ENCODE peak calls at places on chromosomes 2 and 18, in nine cellular contexts. One of them, this sample, is unnamed.

GRCh38 chr2:172639823-172640222 is 83.9 kb downstream of the PDK1 start:
- DNase-seq in CD8-positive, alpha-beta T cell: no peak
- DNase-seq in right atrium auricular region: no peak
- DNase-seq in ovary: no peak
- DNase-seq in caudate nucleus: no peak
- DNase-seq in mammary epithelial cell: peak
- DNase-seq in A549: no peak
- DNase-seq in cardiac muscle cell: no peak
- DNase-seq in fibroblast of lung: peak
- DNase-seq in this sample: no peak

GRCh38 chr2:112958428-112959108 is 19.2 kb upstream of the IL36G start:
- DNase-seq in CD8-positive, alpha-beta T cell: no peak
- DNase-seq in right atrium auricular region: no peak
- DNase-seq in ovary: no peak
- DNase-seq in caudate nucleus: no peak
- DNase-seq in mammary epithelial cell: peak
- DNase-seq in A549: peak
- DNase-seq in cardiac muscle cell: peak
- DNase-seq in fibroblast of lung: peak
- DNase-seq in this sample: no peak

GRCh38 chr2:72126186-72127100 is 21.2 kb downstream of the CYP26B1 start:
- DNase-seq in CD8-positive, alpha-beta T cell: peak
- DNase-seq in right atrium auricular region: no peak
- DNase-seq in ovary: no peak
- DNase-seq in caudate nucleus: no peak
- DNase-seq in mammary epithelial cell: no peak
- DNase-seq in A549: no peak
- DNase-seq in cardiac muscle cell: no peak
- DNase-seq in fibroblast of lung: no peak
- DNase-seq in this sample: no peak

GRCh38 chr2:172572981-172573380 is 17.1 kb downstream of the PDK1 start:
- DNase-seq in CD8-positive, alpha-beta T cell: no peak
- DNase-seq in right atrium auricular region: no peak
- DNase-seq in ovary: no peak
- DNase-seq in caudate nucleus: no peak
- DNase-seq in mammary epithelial cell: no peak
- DNase-seq in A549: no peak
- DNase-seq in cardiac muscle cell: no peak
- DNase-seq in fibroblast of lung: no peak
- DNase-seq in this sample: no peak

GRCh38 chr18:25923193-25923592 is 167.2 kb downstream of the SS18 start:
- DNase-seq in CD8-positive, alpha-beta T cell: no peak
- DNase-seq in right atrium auricular region: no peak
- DNase-seq in ovary: no peak
- DNase-seq in caudate nucleus: no peak
- DNase-seq in mammary epithelial cell: no peak
- DNase-seq in A549: no peak
- DNase-seq in cardiac muscle cell: no peak
- DNase-seq in fibroblast of lung: no peak
- DNase-seq in this sample: no peak

GRCh38 chr18:2657788-2658458 is 2.4 kb downstream of the SMCHD1 start:
- DNase-seq in CD8-positive, alpha-beta T cell: no peak
- DNase-seq in right atrium auricular region: no peak
- DNase-seq in ovary: no peak
- DNase-seq in caudate nucleus: no peak
- DNase-seq in mammary epithelial cell: peak
- DNase-seq in A549: no peak
- DNase-seq in cardiac muscle cell: no peak
- DNase-seq in fibroblast of lung: peak
- DNase-seq in this sample: no peak

GRCh38 chr18:36578871-36579270 is 249.9 kb downstream of the TPGS2 start:
- DNase-seq in CD8-positive, alpha-beta T cell: no peak
- DNase-seq in right atrium auricular region: no peak
- DNase-seq in ovary: no peak
- DNase-seq in caudate nucleus: no peak
- DNase-seq in mammary epithelial cell: no peak
- DNase-seq in A549: no peak
- DNase-seq in cardiac muscle cell: no peak
- DNase-seq in fibroblast of lung: peak
- DNase-seq in this sample: no peak

GRCh38 chr2:187547353-187547979 is 6.8 kb downstream of the TFPI start:
- DNase-seq in CD8-positive, alpha-beta T cell: no peak
- DNase-seq in right atrium auricular region: peak
- DNase-seq in ovary: peak
- DNase-seq in caudate nucleus: no peak
- DNase-seq in mammary epithelial cell: peak
- DNase-seq in A549: peak
- DNase-seq in cardiac muscle cell: no peak
- DNase-seq in fibroblast of lung: peak
- DNase-seq in this sample: no peak

GRCh38 chr2:42542871-42543270 is 25.6 kb upstream of the MTA3 start:
- DNase-seq in CD8-positive, alpha-beta T cell: no peak
- DNase-seq in right atrium auricular region: no peak
- DNase-seq in ovary: no peak
- DNase-seq in caudate nucleus: no peak
- DNase-seq in mammary epithelial cell: no peak
- DNase-seq in A549: no peak
- DNase-seq in cardiac muscle cell: no peak
- DNase-seq in fibroblast of lung: no peak
- DNase-seq in this sample: no peak

GRCh38 chr2:68849579-68850030 is 21.6 kb downstream of the BMP10 start:
- DNase-seq in CD8-positive, alpha-beta T cell: no peak
- DNase-seq in right atrium auricular region: no peak
- DNase-seq in ovary: no peak
- DNase-seq in caudate nucleus: no peak
- DNase-seq in mammary epithelial cell: no peak
- DNase-seq in A549: no peak
- DNase-seq in cardiac muscle cell: no peak
- DNase-seq in fibroblast of lung: peak
- DNase-seq in this sample: no peak

GRCh38 chr18:58615150-58616132 is 13.4 kb downstream of the ALPK2 start:
- DNase-seq in CD8-positive, alpha-beta T cell: peak
- DNase-seq in right atrium auricular region: no peak
- DNase-seq in ovary: no peak
- DNase-seq in caudate nucleus: no peak
- DNase-seq in mammary epithelial cell: peak
- DNase-seq in A549: no peak
- DNase-seq in cardiac muscle cell: no peak
- DNase-seq in fibroblast of lung: no peak
- DNase-seq in this sample: no peak

GRCh38 chr18:23330423-23330822 is 122.7 kb upstream of the RIOK3 start:
- DNase-seq in CD8-positive, alpha-beta T cell: no peak
- DNase-seq in right atrium auricular region: no peak
- DNase-seq in ovary: no peak
- DNase-seq in caudate nucleus: no peak
- DNase-seq in mammary epithelial cell: no peak
- DNase-seq in A549: no peak
- DNase-seq in cardiac muscle cell: no peak
- DNase-seq in fibroblast of lung: no peak
- DNase-seq in this sample: no peak

GRCh38 chr2:187549193-187549592 is 5.0 kb downstream of the TFPI start:
- DNase-seq in CD8-positive, alpha-beta T cell: no peak
- DNase-seq in right atrium auricular region: no peak
- DNase-seq in ovary: no peak
- DNase-seq in caudate nucleus: no peak
- DNase-seq in mammary epithelial cell: no peak
- DNase-seq in A549: no peak
- DNase-seq in cardiac muscle cell: no peak
- DNase-seq in fibroblast of lung: no peak
- DNase-seq in this sample: no peak

GRCh38 chr18:80106482-80107051 is 2.5 kb upstream of the ADNP2 start:
- DNase-seq in CD8-positive, alpha-beta T cell: no peak
- DNase-seq in right atrium auricular region: no peak
- DNase-seq in ovary: no peak
- DNase-seq in caudate nucleus: no peak
- DNase-seq in mammary epithelial cell: no peak
- DNase-seq in A549: no peak
- DNase-seq in cardiac muscle cell: no peak
- DNase-seq in fibroblast of lung: no peak
- DNase-seq in this sample: no peak

DNA sequence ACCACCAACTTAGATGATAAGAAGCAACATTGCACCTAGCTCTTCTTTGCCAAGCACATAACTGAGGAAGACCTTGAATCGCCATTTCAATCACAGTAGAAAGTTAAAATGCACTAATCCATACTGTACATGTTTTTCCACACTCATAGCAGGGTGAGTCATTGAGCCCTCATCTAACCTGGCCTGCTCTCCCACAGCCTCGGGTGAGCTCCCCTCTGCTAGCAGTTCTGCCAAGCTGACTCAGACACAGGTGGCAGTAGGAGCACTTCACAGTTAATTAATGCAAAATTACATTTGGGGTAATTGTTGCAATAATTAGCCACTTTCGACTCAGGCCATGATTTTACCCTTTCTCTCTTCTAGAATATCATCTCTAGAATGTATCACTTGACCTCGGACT is 1632.8 kb upstream of the CELF4 start:
- DNase-seq in CD8-positive, alpha-beta T cell: no peak
- DNase-seq in right atrium auricular region: no peak
- DNase-seq in ovary: no peak
- DNase-seq in caudate nucleus: peak
- DNase-seq in mammary epithelial cell: peak
- DNase-seq in A549: no peak
- DNase-seq in cardiac muscle cell: no peak
- DNase-seq in fibroblast of lung: peak
- DNase-seq in this sample: no peak
- H3K27ac ChIP-seq in CD8-positive, alpha-beta T cell: no peak
- H3K27ac ChIP-seq in right atrium auricular region: no peak
- H3K27ac ChIP-seq in ovary: no peak
- H3K27ac ChIP-seq in caudate nucleus: peak
- H3K27ac ChIP-seq in mammary epithelial cell: no peak
- H3K27ac ChIP-seq in A549: no peak
- H3K27ac ChIP-seq in cardiac muscle cell: no peak
- H3K27ac ChIP-seq in fibroblast of lung: no peak
- H3K27ac ChIP-seq in this sample: no peak

DNA sequence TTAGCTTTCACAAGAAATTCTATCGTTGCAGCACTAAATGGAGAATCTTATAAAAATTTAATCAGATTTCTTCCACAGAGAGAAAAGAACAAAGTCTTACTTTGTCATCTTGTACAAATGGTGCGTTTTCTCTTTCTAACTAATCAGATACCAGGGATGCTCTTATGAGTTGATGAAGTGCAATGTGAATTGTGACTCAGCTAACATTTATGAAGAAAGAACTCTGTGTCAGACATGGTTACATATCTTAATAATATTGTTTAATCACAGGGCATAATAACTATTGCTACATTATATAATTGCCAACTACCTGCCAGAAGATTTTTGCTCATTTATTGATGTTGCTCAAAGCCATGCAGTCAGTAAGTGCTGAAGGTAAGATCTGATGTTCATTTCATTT is 465.0 kb downstream of the CCDC85A start:
- DNase-seq in CD8-positive, alpha-beta T cell: no peak
- DNase-seq in right atrium auricular region: no peak
- DNase-seq in ovary: no peak
- DNase-seq in caudate nucleus: no peak
- DNase-seq in mammary epithelial cell: no peak
- DNase-seq in A549: no peak
- DNase-seq in cardiac muscle cell: no peak
- DNase-seq in fibroblast of lung: peak
- DNase-seq in this sample: no peak
- H3K27ac ChIP-seq in CD8-positive, alpha-beta T cell: no peak
- H3K27ac ChIP-seq in right atrium auricular region: no peak
- H3K27ac ChIP-seq in ovary: no peak
- H3K27ac ChIP-seq in caudate nucleus: no peak
- H3K27ac ChIP-seq in mammary epithelial cell: no peak
- H3K27ac ChIP-seq in A549: no peak
- H3K27ac ChIP-seq in cardiac muscle cell: no peak
- H3K27ac ChIP-seq in fibroblast of lung: no peak
- H3K27ac ChIP-seq in this sample: no peak

DNA sequence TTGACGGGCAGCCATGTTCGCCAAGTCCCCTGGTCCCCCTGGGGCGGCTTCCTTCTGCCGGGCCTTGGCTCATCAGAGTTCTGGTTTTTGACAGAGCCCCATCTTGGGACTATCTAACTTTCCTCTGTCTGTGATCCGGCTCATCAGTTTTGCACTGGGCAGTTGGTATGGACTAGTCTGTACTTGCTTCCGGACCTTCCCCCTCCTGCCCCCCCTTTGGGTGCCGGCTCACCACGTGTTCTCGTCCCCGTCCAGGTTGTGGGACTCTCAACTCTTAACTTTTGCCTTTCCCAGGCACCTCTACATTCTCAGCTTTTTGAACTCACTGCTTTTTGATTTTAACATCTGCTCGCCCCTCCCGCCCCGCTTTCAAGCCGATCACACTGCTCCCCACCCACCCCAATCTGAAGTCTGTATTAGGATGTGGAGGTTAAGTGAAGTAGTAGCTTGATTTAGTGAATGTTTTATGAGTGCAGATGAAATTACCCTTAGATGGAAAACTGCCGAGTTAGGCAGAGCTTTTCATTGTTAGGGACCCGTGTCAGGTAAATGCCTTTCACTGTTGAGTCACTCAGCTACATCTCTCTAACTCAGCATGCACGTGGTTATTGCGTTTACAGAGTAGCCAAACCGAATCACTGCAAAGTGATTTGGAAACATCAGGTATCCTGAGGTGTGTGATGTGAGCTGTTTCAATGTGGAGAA is 874 bp downstream of the WDR43 start:
- DNase-seq in CD8-positive, alpha-beta T cell: peak
- DNase-seq in right atrium auricular region: no peak
- DNase-seq in ovary: no peak
- DNase-seq in caudate nucleus: no peak
- DNase-seq in mammary epithelial cell: peak
- DNase-seq in A549: peak
- DNase-seq in cardiac muscle cell: peak
- DNase-seq in fibroblast of lung: peak
- DNase-seq in this sample: peak
- H3K27ac ChIP-seq in CD8-positive, alpha-beta T cell: peak
- H3K27ac ChIP-seq in right atrium auricular region: peak
- H3K27ac ChIP-seq in ovary: peak
- H3K27ac ChIP-seq in caudate nucleus: no peak
- H3K27ac ChIP-seq in mammary epithelial cell: peak
- H3K27ac ChIP-seq in A549: peak
- H3K27ac ChIP-seq in cardiac muscle cell: peak
- H3K27ac ChIP-seq in fibroblast of lung: peak
- H3K27ac ChIP-seq in this sample: peak

DNA sequence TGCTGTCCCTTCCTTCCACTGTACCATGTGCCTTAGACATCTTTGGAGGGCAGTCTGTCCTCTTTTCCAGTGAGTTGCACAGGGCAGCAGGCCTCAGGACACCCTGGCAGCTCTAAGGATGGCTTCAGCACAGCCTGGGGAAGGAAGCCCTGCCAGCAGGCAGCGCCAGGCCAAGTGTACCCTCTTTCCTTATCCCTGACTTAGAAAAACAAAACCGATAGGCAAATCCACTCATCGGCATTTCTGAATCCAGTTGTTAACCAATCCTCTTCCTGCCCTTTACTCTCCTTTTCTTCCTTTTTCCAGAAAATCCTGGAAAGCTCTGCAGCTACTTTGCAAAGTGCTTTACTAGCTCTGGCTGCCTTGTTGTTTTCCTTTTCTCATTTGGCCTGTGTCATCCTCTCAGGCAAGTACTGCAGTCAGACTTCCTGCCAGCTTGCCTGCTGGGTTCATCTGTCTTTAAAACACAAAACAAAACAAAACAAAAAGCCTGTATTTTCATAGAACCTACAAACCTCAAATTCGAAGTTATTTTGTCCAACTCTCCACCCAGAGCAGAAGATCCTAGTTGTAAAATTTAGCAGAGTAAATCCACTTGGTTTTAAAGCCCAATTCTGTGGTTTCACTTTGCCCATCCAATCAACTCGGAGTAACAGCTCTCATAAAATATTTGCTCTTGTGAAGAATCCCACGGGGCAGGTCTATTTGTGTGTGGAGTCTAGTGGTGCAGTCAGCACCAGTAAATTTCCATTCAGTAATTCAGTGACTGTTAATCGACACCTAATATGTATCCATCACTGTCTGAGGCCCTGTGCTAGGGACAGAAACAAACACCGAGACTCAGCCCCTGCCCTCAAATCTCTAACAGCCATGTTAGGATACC is 45.2 kb downstream of the PCBP1 start:
- DNase-seq in CD8-positive, alpha-beta T cell: peak
- DNase-seq in right atrium auricular region: no peak
- DNase-seq in ovary: peak
- DNase-seq in caudate nucleus: peak
- DNase-seq in mammary epithelial cell: peak
- DNase-seq in A549: peak
- DNase-seq in cardiac muscle cell: no peak
- DNase-seq in fibroblast of lung: peak
- DNase-seq in this sample: peak
- H3K27ac ChIP-seq in CD8-positive, alpha-beta T cell: peak
- H3K27ac ChIP-seq in right atrium auricular region: peak
- H3K27ac ChIP-seq in ovary: peak
- H3K27ac ChIP-seq in caudate nucleus: peak
- H3K27ac ChIP-seq in mammary epithelial cell: peak
- H3K27ac ChIP-seq in A549: peak
- H3K27ac ChIP-seq in cardiac muscle cell: peak
- H3K27ac ChIP-seq in fibroblast of lung: peak
- H3K27ac ChIP-seq in this sample: peak